ENCODE peak calls at places on chromosomes 6 and 20, in ten cellular contexts. T is RWPE2, C is neural progenitor cell, G is vagina, B is BE2C, J is transverse colon, L is A549, K is left ventricle myocardium inferior, W is testis, N is upper lobe of right lung. E is an unnamed sample. For H3K4me1 and H3K9me3, the result is how much of the 10 kb centered on the place peaks cover.

GRCh38 chr20:35307666-35308653 is 15.7 kb upstream of the FAM83C start:
- DNase-seq in T (peak), C (no peak), G (no peak), B (no peak), J (no peak), L (peak), K (peak), W (peak), N (no peak), E (no peak)

GRCh38 chr20:44736170-44737021 is 9.3 kb upstream of the KCNK15 start:
- DNase-seq in T (no peak), C (peak), G (no peak), B (peak), J (peak), L (peak), K (no peak), W (peak), N (no peak), E (peak)

GRCh38 chr6:134077301-134077700 is 24.9 kb upstream of the SLC2A12 start:
- DNase-seq in T (no peak), C (no peak), G (no peak), B (no peak), J (no peak), L (no peak), K (no peak), W (no peak), N (no peak), E (no peak)

GRCh38 chr6:160442151-160442550 is 94.0 kb downstream of the SLC22A3 start:
- DNase-seq in T (no peak), C (no peak), G (no peak), B (no peak), J (no peak), L (no peak), K (no peak), W (no peak), N (no peak), E (no peak)

GRCh38 chr6:7170117-7170732 is 62.5 kb downstream of the RREB1 start:
- DNase-seq in T (no peak), C (no peak), G (no peak), B (no peak), J (no peak), L (no peak), K (no peak), W (no peak), N (no peak), E (no peak)

GRCh38 chr6:21500314-21500713 is 93.2 kb upstream of the SOX4 start:
- DNase-seq in T (no peak), C (no peak), G (no peak), B (no peak), J (no peak), L (no peak), K (no peak), W (no peak), N (no peak), E (no peak)

GRCh38 chr6:7726416-7727149 is 684 bp downstream of the BMP6 start:
- DNase-seq in T (no peak), C (peak), G (no peak), B (no peak), J (no peak), L (peak), K (no peak), W (no peak), N (no peak), E (peak)

GRCh38 chr6:39841923-39842322 is 49.7 kb downstream of the DAAM2 start:
- DNase-seq in T (no peak), C (no peak), G (no peak), B (no peak), J (no peak), L (no peak), K (no peak), W (no peak), N (no peak), E (no peak)

GRCh38 chr20:57991211-57991841 is 237.1 kb downstream of the ANKRD60 start:
- DNase-seq in T (peak), C (no peak), G (no peak), B (no peak), J (peak), L (peak), K (no peak), W (no peak), N (no peak), E (no peak)

GRCh38 chr6:28922004-28922840 is 1.6 kb downstream of the TRIM27 start:
- DNase-seq in T (no peak), C (no peak), G (no peak), B (no peak), J (peak), L (peak), K (no peak), W (peak), N (no peak), E (peak)

GRCh38 chr6:129364037-129364436 is 345.9 kb downstream of the ARHGAP18 start:
- DNase-seq in T (no peak), C (no peak), G (no peak), B (no peak), J (no peak), L (no peak), K (no peak), W (no peak), N (no peak), E (no peak)

GRCh38 chr20:12798286-12798685 is 210.5 kb upstream of the SPTLC3 start:
- DNase-seq in T (no peak), C (peak), G (no peak), B (no peak), J (no peak), L (no peak), K (no peak), W (no peak), N (no peak), E (no peak)

GRCh38 chr20:24943731-24944130 is 5.3 kb upstream of the CST7 start:
- DNase-seq in T (no peak), C (no peak), G (no peak), B (no peak), J (no peak), L (no peak), K (no peak), W (no peak), N (no peak), E (no peak)

GRCh38 chr6:113858067-113858604 is 991 bp downstream of the MARCKS start:
- DNase-seq in T (peak), C (peak), G (peak), B (peak), J (peak), L (peak), K (peak), W (peak), N (peak), E (peak)

GRCh38 chr6:10401004-10401536 is 13.8 kb downstream of the TFAP2A start:
- DNase-seq in T (no peak), C (no peak), G (no peak), B (no peak), J (no peak), L (no peak), K (no peak), W (no peak), N (no peak), E (no peak)

GRCh38 chr6:80976336-80976735 is 776.1 kb downstream of the TENT5A start:
- DNase-seq in T (no peak), C (no peak), G (no peak), B (no peak), J (no peak), L (no peak), K (no peak), W (no peak), N (no peak), E (no peak)
- H3K4me1 ChIP-seq in T (under half), C (under half), G (under half), B (under half), J (under half), L (under half), K (under half), W (under half), N (under half), E (under half)

DNA sequence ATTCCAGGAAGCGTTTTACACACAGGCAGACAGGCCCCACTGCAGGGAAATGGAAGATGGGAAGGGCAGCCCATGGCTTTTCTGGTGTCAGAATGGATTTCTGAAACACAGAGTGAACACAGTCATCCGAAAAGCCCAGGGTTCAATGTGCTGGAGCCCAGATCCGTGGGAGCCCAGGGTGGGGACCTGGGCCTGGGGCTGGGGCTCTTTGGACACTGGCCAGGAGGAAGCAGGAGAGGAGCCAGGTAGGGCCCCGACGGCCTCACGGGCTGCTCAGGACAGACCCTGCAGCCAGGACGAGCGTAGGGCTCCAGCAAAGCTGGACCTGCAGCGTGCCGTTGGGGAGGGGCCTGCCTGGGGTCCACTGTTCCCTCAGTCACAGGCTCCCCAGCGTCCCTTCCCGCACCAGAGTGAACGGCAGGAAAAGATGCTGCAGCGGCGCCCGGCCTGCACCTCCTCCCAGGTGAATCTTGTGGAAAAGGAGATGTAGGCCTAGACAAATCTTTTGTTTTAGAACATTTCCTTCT is 24.3 kb upstream of the LSM14B start:
- DNase-seq in T (peak), C (no peak), G (no peak), B (no peak), J (no peak), L (no peak), K (no peak), W (no peak), N (no peak), E (no peak)
- H3K9me3 ChIP-seq in T (under half), C (under half), G (under half), B (under half), J (under half), L (under half), K (under half), W (under half), N (under half), E (under half)

DNA sequence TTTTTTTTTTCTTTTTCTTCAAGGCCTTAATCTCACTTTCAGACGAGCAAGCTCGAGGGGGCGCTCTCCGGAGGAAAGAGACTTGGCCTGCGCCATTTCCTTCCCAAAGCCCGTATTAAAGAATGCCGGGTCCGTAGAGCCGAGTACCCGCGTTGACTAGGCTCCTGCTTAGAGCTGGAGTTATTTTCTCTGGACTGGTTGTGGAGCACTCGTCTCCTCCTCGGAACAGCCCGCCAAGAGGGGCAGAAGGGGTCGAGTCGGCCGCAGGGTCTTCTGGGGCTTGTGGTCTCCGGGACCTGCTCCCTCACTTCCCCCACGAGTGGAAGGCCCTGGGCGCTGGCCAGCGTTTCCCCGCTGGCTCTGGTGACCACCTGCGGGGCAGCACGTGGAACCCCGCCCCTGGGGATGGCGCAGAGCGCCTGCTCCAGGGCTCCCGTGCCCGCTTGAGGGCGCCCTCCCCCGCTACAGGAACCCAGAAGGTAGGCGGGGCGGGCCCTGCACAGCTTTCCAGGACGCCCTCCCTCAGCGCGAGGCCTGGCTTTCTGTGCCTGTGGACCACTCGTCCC is 2.7 kb upstream of the MEI4 start:
- DNase-seq in T (peak), C (peak), G (no peak), B (peak), J (peak), L (no peak), K (peak), W (peak), N (peak), E (peak)
- TF ChIP-seq CTCF in T (no peak), C (peak), G (no peak), B (no peak), J (no peak), L (no peak), K (peak), W (peak), N (no peak), E (no peak)

GRCh38 chr6:33740794-33741193 is 5.9 kb downstream of the IP6K3 start:
- DNase-seq in T (no peak), C (no peak), G (no peak), B (no peak), J (no peak), L (no peak), K (no peak), W (no peak), N (no peak), E (no peak)

GRCh38 chr6:33742837-33743236 is 3.9 kb downstream of the IP6K3 start:
- DNase-seq in T (no peak), C (no peak), G (no peak), B (no peak), J (no peak), L (no peak), K (no peak), W (peak), N (no peak), E (no peak)

GRCh38 chr6:33744001-33744848 is 2.5 kb downstream of the IP6K3 start:
- DNase-seq in T (no peak), C (peak), G (no peak), B (peak), J (peak), L (peak), K (peak), W (peak), N (no peak), E (peak)

GRCh38 chr6:33740204-33740608 is 6.5 kb downstream of the IP6K3 start:
- DNase-seq in T (no peak), C (no peak), G (no peak), B (no peak), J (no peak), L (no peak), K (peak), W (no peak), N (no peak), E (no peak)

DNA sequence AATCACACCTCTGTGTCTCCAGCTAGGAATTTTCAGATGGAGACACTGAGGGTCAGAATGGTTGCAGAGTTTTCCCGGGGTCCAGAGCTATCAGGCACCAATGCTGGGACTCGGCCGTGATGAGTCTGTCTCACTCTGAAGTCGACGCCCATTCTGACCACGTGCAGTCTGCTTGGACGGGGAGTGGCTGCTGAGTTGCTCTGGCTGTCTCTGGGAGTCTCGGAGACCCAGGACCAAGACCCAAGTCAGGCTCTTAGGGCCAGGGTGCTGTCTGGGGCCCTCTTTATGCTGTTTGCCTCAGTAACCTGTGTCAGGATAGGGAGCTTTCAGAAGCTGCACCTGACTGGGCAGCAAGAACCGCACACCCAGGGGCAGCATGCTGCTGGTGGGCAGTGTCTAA is 4.6 kb downstream of the IP6K3 start:
- DNase-seq in T (no peak), C (no peak), G (no peak), B (no peak), J (no peak), L (no peak), K (no peak), W (no peak), N (no peak), E (no peak)
- H3K4me1 ChIP-seq in T (under half), C (under half), G (under half), B (under half), J (under half), L (under half), K (half or more), W (under half), N (under half), E (under half)

GRCh38 chr20:31260326-31260932 is 3.0 kb downstream of the DEFB115 start:
- DNase-seq in T (no peak), C (no peak), G (no peak), B (no peak), J (no peak), L (peak), K (no peak), W (peak), N (no peak), E (peak)
- H3K9me3 ChIP-seq in T (under half), C (under half), G (under half), B (under half), J (under half), L (under half), K (under half), W (under half), N (under half), E (under half)

DNA sequence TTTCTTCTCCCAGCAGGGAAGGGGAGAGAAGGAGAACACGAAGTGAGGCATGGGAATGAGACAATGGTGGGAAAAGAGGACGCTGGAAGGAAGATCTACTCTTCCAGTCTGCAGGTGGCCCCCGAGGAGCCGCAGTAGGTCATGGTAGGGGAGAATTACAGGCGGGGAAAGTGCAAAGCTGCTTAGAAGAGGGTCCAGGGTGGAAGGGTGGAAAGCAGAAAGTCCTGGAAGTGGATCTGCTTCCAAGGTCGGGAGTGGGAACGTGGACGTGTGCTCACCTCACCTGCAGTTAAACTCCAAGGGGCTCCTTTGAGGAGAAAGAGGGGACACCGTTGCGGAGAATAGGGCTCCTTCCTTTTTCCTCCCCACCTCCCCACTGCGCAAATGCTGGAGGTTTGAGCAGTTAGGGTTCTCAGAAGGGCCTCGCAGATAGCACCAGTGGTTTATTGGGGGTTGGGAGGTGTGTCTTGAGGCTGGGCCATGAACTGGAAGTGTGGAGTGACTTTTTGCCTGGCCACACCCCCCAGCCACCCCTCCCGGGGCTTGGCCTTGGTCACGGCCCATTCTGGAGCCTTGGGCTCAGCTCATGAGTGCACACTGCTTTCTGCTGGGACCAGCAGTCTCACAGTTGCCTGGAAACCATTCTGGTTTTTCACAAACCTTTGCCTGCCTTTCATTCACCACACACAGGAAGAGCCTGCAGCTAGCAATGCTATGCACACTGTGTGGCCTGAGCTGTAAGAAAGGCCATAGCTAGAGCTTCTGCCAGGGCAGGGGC is 100.4 kb upstream of the MLN start:
- DNase-seq in T (no peak), C (peak), G (no peak), B (no peak), J (peak), L (no peak), K (no peak), W (no peak), N (peak), E (peak)
- TF ChIP-seq CTCF in T (no peak), C (no peak), G (no peak), B (no peak), J (no peak), L (no peak), K (no peak), W (no peak), N (no peak), E (no peak)